ENCODE peak calls at places on chromosome 15, in six cellular contexts. Z is stomach, K is RWPE1, N is suprapubic skin, V is tibial nerve, T is HFF-Myc. C is an unnamed sample.

GRCh38 chr15:29652595-29652994 is 169.7 kb downstream of the TJP1 start:
- DNase-seq in K (no peak), T (no peak), N (no peak), V (no peak), Z (no peak), C (no peak)

GRCh38 chr15:57090460-57090859 is 172.0 kb downstream of the TCF12 start:
- DNase-seq in T (no peak), V (no peak), K (no peak), Z (no peak), N (no peak), C (no peak)

GRCh38 chr15:90553248-90553745 is 23.6 kb downstream of the CRTC3 start:
- DNase-seq in N (no peak), K (no peak), Z (no peak), T (peak), V (peak), C (no peak)

GRCh38 chr15:59866642-59867041 is 137.5 kb upstream of the FOXB1 start:
- DNase-seq in T (no peak), V (no peak), Z (no peak), K (no peak), N (no peak), C (no peak)

GRCh38 chr15:40296561-40297230 is 11.0 kb downstream of the PLCB2 start:
- DNase-seq in V (no peak), K (no peak), N (no peak), Z (no peak), T (no peak), C (no peak)

GRCh38 chr15:53122818-53123217 is 332.7 kb upstream of the ONECUT1 start:
- DNase-seq in K (no peak), T (no peak), N (no peak), V (no peak), Z (peak), C (no peak)

GRCh38 chr15:68228143-68228970 is 1.2 kb downstream of the CLN6 start:
- DNase-seq in K (no peak), V (no peak), T (no peak), Z (peak), N (peak), C (no peak)

GRCh38 chr15:37252530-37252929 is 152.2 kb upstream of the MEIS2 start:
- DNase-seq in T (no peak), N (no peak), Z (no peak), K (no peak), V (no peak), C (no peak)

GRCh38 chr15:30924353-30924752 is 20.6 kb downstream of the FAN1 start:
- DNase-seq in T (no peak), Z (no peak), N (no peak), V (no peak), K (no peak), C (no peak)

GRCh38 chr15:57485869-57486268 is 105.8 kb upstream of the MYZAP start:
- DNase-seq in K (peak), N (no peak), V (no peak), Z (peak), T (no peak), C (peak)

GRCh38 chr15:98085003-98085639 is 124.6 kb downstream of the ARRDC4 start:
- DNase-seq in N (no peak), T (peak), Z (peak), V (peak), K (peak), C (no peak)

GRCh38 chr15:36880226-36880912 is 220.0 kb downstream of the MEIS2 start:
- DNase-seq in K (no peak), T (no peak), V (no peak), Z (no peak), N (no peak), C (no peak)

GRCh38 chr15:40046721-40047412 is 7.9 kb upstream of the SRP14 start:
- DNase-seq in Z (no peak), T (no peak), N (no peak), K (peak), V (no peak), C (no peak)

GRCh38 chr15:81336568-81336967 is 12.6 kb upstream of the STARD5 start:
- DNase-seq in T (no peak), N (no peak), K (peak), Z (no peak), V (peak), C (no peak)

GRCh38 chr15:87940763-87941162 is 315.8 kb downstream of the NTRK3 start:
- DNase-seq in K (no peak), V (no peak), T (no peak), Z (no peak), N (no peak), C (no peak)

GRCh38 chr15:87917480-87917879 is 339.1 kb downstream of the NTRK3 start:
- DNase-seq in N (no peak), K (no peak), Z (no peak), T (no peak), V (no peak), C (no peak)

GRCh38 chr15:89333959-89334509 is 590 bp downstream of the POLG start:
- DNase-seq in V (no peak), T (no peak), Z (no peak), N (peak), K (no peak), C (no peak)
- TF ChIP-seq CTCF in V (no peak), T (no peak), Z (no peak), N (no peak), K (no peak), C (no peak)

GRCh38 chr15:71275098-71275497 is 159.8 kb downstream of the THSD4 start:
- DNase-seq in V (no peak), K (peak), Z (no peak), T (peak), N (no peak), C (no peak)
- TF ChIP-seq CTCF in V (no peak), K (no peak), Z (no peak), T (no peak), N (no peak), C (no peak)

GRCh38 chr15:82807920-82808633 is 1.4 kb upstream of the WHAMM start:
- DNase-seq in Z (no peak), T (no peak), K (no peak), V (no peak), N (no peak), C (no peak)

GRCh38 chr15:82810863-82811421 is 1.5 kb downstream of the WHAMM start:
- DNase-seq in N (no peak), V (no peak), Z (no peak), T (no peak), K (no peak), C (no peak)

GRCh38 chr15:82808634-82809041 is 790 bp upstream of the WHAMM start:
- DNase-seq in Z (no peak), V (no peak), K (no peak), N (no peak), T (no peak), C (no peak)

GRCh38 chr15:82810061-82810862 is 834 bp downstream of the WHAMM start:
- DNase-seq in Z (peak), N (peak), T (no peak), K (no peak), V (no peak), C (no peak)

GRCh38 chr15:82809308-82810060 is at the start of gene WHAMM:
- DNase-seq in N (peak), K (peak), T (peak), V (peak), Z (peak), C (peak)
- TF ChIP-seq CTCF in N (peak), K (peak), T (no peak), V (peak), Z (peak), C (no peak)

GRCh38 chr15:63122002-63122893 is 587 bp downstream of the LACTB start:
- DNase-seq in V (peak), N (peak), T (no peak), K (peak), Z (peak), C (peak)
- TF ChIP-seq CTCF in V (no peak), N (peak), T (no peak), K (no peak), Z (no peak), C (no peak)

GRCh38 chr15:93020976-93021772 is 67.8 kb downstream of the RGMA start:
- DNase-seq in Z (no peak), T (no peak), K (no peak), N (no peak), V (no peak), C (no peak)

GRCh38 chr15:93019091-93019490 is 69.9 kb downstream of the RGMA start:
- DNase-seq in K (no peak), Z (no peak), V (no peak), T (no peak), N (no peak), C (no peak)

GRCh38 chr15:93019971-93020370 is 69.0 kb downstream of the RGMA start:
- DNase-seq in T (no peak), N (no peak), Z (no peak), K (no peak), V (no peak), C (no peak)

GRCh38 chr15:93017521-93017920 is 71.5 kb downstream of the RGMA start:
- DNase-seq in V (no peak), T (no peak), Z (no peak), N (no peak), K (no peak), C (no peak)

GRCh38 chr15:93018574-93018973 is 70.4 kb downstream of the RGMA start:
- DNase-seq in N (no peak), Z (no peak), T (no peak), V (no peak), K (no peak), C (no peak)
- TF ChIP-seq CTCF in N (no peak), Z (peak), T (peak), V (no peak), K (no peak), C (no peak)

GRCh38 chr15:38996111-38996541 is 431.5 kb upstream of the RASGRP1 start:
- DNase-seq in V (no peak), K (peak), N (no peak), Z (no peak), T (peak), C (no peak)

GRCh38 chr15:38992541-38993334 is 428.1 kb upstream of the RASGRP1 start:
- DNase-seq in V (no peak), Z (no peak), N (no peak), K (no peak), T (no peak), C (no peak)

GRCh38 chr15:38994310-38994709 is 429.7 kb upstream of the RASGRP1 start:
- DNase-seq in V (no peak), T (no peak), K (no peak), N (no peak), Z (no peak), C (no peak)

GRCh38 chr15:38991701-38992100 is 427.1 kb upstream of the RASGRP1 start:
- DNase-seq in Z (no peak), K (no peak), N (no peak), V (no peak), T (no peak), C (no peak)

DNA sequence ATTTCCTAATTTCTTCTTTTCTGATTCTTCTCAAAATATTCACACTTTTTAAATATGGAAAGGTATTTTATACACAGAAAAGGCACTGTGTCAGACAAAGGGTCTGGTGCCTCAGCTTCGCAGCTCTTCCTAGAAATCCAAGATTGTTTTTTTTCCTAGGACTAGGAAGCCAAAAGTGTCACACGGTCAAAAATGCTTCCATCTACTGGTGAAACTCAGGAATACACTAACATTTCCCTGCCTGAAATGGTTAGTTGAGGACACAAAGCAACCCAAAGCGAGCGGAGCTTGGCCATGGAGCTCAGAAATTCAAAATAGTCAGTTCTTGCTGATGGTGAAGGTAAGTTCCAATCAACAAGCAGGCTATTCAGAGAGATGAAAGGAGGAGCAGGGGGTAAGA is 426.5 kb upstream of the RASGRP1 start:
- DNase-seq in Z (no peak), V (no peak), K (no peak), N (no peak), T (peak), C (no peak)
- TF ChIP-seq CTCF in Z (peak), V (peak), K (no peak), N (peak), T (peak), C (peak)

C was measured in omental fat pad.